ENCODE peak calls at places on chromosomes 13 and 19, in six cellular contexts. One of them, this sample, is unnamed.

GRCh38 chr13:97934590-97934989 is 18.9 kb upstream of the IPO5 start:
- DNase-seq in neuronal stem cell: no peak
- DNase-seq in BE2C: no peak
- DNase-seq in fibroblast of lung: no peak
- DNase-seq in CD8-positive, alpha-beta T cell: no peak
- DNase-seq in ovary: peak; percentile 11
- DNase-seq in this sample: no peak

GRCh38 chr19:36514012-36514612 is 14.0 kb downstream of the ZNF260 start:
- DNase-seq in ovary: no peak
- DNase-seq in neuronal stem cell: no peak
- DNase-seq in CD8-positive, alpha-beta T cell: no peak
- DNase-seq in fibroblast of lung: peak; percentile 10
- DNase-seq in BE2C: no peak
- DNase-seq in this sample: no peak

GRCh38 chr19:12676928-12677327 is 4.8 kb downstream of the DHPS start:
- DNase-seq in neuronal stem cell: no peak
- DNase-seq in BE2C: no peak
- DNase-seq in CD8-positive, alpha-beta T cell: no peak
- DNase-seq in fibroblast of lung: no peak
- DNase-seq in ovary: no peak
- DNase-seq in this sample: no peak

GRCh38 chr19:10915511-10916091 is 12.8 kb downstream of the YIPF2 start:
- DNase-seq in ovary: no peak
- DNase-seq in CD8-positive, alpha-beta T cell: no peak
- DNase-seq in fibroblast of lung: peak; percentile 89
- DNase-seq in BE2C: no peak
- DNase-seq in neuronal stem cell: no peak
- DNase-seq in this sample: no peak

GRCh38 chr13:39036212-39036611 is 1.7 kb downstream of the PROSER1 start:
- DNase-seq in neuronal stem cell: no peak
- DNase-seq in BE2C: no peak
- DNase-seq in fibroblast of lung: peak; percentile 19
- DNase-seq in ovary: no peak
- DNase-seq in CD8-positive, alpha-beta T cell: no peak
- DNase-seq in this sample: no peak

GRCh38 chr13:98445340-98446233 is 131.3 kb downstream of the STK24 start:
- DNase-seq in ovary: peak; percentile 68
- DNase-seq in neuronal stem cell: peak; percentile 54
- DNase-seq in BE2C: peak; percentile 78
- DNase-seq in fibroblast of lung: peak; percentile 52
- DNase-seq in CD8-positive, alpha-beta T cell: peak; percentile 70
- DNase-seq in this sample: peak; percentile 50

GRCh38 chr13:27372896-27373295 is 51.5 kb upstream of the GTF3A start:
- DNase-seq in fibroblast of lung: no peak
- DNase-seq in BE2C: peak; percentile 39
- DNase-seq in ovary: no peak
- DNase-seq in CD8-positive, alpha-beta T cell: no peak
- DNase-seq in neuronal stem cell: no peak
- DNase-seq in this sample: peak; percentile 86

GRCh38 chr13:41785402-41786142 is 175.3 kb downstream of the VWA8 start:
- DNase-seq in neuronal stem cell: no peak
- DNase-seq in ovary: no peak
- DNase-seq in fibroblast of lung: no peak
- DNase-seq in CD8-positive, alpha-beta T cell: no peak
- DNase-seq in BE2C: no peak
- DNase-seq in this sample: no peak

GRCh38 chr13:43391021-43391420 is 367.6 kb downstream of the DNAJC15 start:
- DNase-seq in ovary: no peak
- DNase-seq in CD8-positive, alpha-beta T cell: no peak
- DNase-seq in neuronal stem cell: no peak
- DNase-seq in BE2C: no peak
- DNase-seq in fibroblast of lung: no peak
- DNase-seq in this sample: no peak

GRCh38 chr13:90641884-90642283 is 705.6 kb upstream of the MIR17HG start:
- DNase-seq in fibroblast of lung: no peak
- DNase-seq in neuronal stem cell: no peak
- DNase-seq in CD8-positive, alpha-beta T cell: no peak
- DNase-seq in BE2C: no peak
- DNase-seq in ovary: no peak
- DNase-seq in this sample: no peak

GRCh38 chr13:92097337-92097903 is 699.0 kb downstream of the GPC5 start:
- DNase-seq in ovary: no peak
- DNase-seq in neuronal stem cell: no peak
- DNase-seq in BE2C: no peak
- DNase-seq in fibroblast of lung: peak; percentile 18
- DNase-seq in CD8-positive, alpha-beta T cell: no peak
- DNase-seq in this sample: no peak

GRCh38 chr13:29964181-29964845 is 113.9 kb upstream of the UBL3 start:
- DNase-seq in fibroblast of lung: no peak
- DNase-seq in BE2C: no peak
- DNase-seq in CD8-positive, alpha-beta T cell: no peak
- DNase-seq in ovary: no peak
- DNase-seq in neuronal stem cell: no peak
- DNase-seq in this sample: no peak

GRCh38 chr13:93758575-93758974 is 532.0 kb downstream of the GPC6 start:
- DNase-seq in fibroblast of lung: peak; percentile 33
- DNase-seq in CD8-positive, alpha-beta T cell: no peak
- DNase-seq in ovary: no peak
- DNase-seq in BE2C: no peak
- DNase-seq in neuronal stem cell: no peak
- DNase-seq in this sample: no peak

GRCh38 chr13:80359459-80360297 is 18.8 kb upstream of the SPRY2 start:
- DNase-seq in ovary: no peak
- DNase-seq in BE2C: no peak
- DNase-seq in fibroblast of lung: peak; percentile 73
- DNase-seq in CD8-positive, alpha-beta T cell: no peak
- DNase-seq in neuronal stem cell: peak; percentile 95
- DNase-seq in this sample: no peak

GRCh38 chr13:45989607-45990006 is 62.9 kb downstream of the ZC3H13 start:
- DNase-seq in fibroblast of lung: peak; percentile 91
- DNase-seq in ovary: no peak
- DNase-seq in CD8-positive, alpha-beta T cell: no peak
- DNase-seq in neuronal stem cell: no peak
- DNase-seq in BE2C: no peak
- DNase-seq in this sample: no peak

GRCh38 chr13:107144432-107144831 is 576.5 kb upstream of the ARGLU1 start:
- DNase-seq in ovary: no peak
- DNase-seq in neuronal stem cell: no peak
- DNase-seq in BE2C: no peak
- DNase-seq in CD8-positive, alpha-beta T cell: no peak
- DNase-seq in fibroblast of lung: peak; percentile 55
- DNase-seq in this sample: no peak

GRCh38 chr13:62320129-62320724 is 904.6 kb upstream of the PCDH20 start:
- DNase-seq in neuronal stem cell: peak; percentile 35
- DNase-seq in BE2C: peak; percentile 20
- DNase-seq in CD8-positive, alpha-beta T cell: no peak
- DNase-seq in ovary: no peak
- DNase-seq in fibroblast of lung: peak; percentile 85
- DNase-seq in this sample: no peak

GRCh38 chr19:39144487-39145071 is 19.0 kb downstream of the PAK4 start:
- DNase-seq in neuronal stem cell: no peak
- DNase-seq in CD8-positive, alpha-beta T cell: no peak
- DNase-seq in BE2C: peak; percentile 63
- DNase-seq in ovary: no peak
- DNase-seq in fibroblast of lung: peak; percentile 42
- DNase-seq in this sample: peak; percentile 30
- H3K4me3 ChIP-seq in neuronal stem cell: peak overlapping the region; percentile 15
- H3K4me3 ChIP-seq in CD8-positive, alpha-beta T cell: no peak overlapping the region
- H3K4me3 ChIP-seq in BE2C: no peak overlapping the region
- H3K4me3 ChIP-seq in ovary: no peak overlapping the region
- H3K4me3 ChIP-seq in fibroblast of lung: no peak overlapping the region
- H3K4me3 ChIP-seq in this sample: no peak overlapping the region

GRCh38 chr19:2699413-2700142 is 2.9 kb downstream of the GNG7 start:
- DNase-seq in CD8-positive, alpha-beta T cell: no peak
- DNase-seq in fibroblast of lung: no peak
- DNase-seq in ovary: no peak
- DNase-seq in BE2C: no peak
- DNase-seq in neuronal stem cell: no peak
- DNase-seq in this sample: no peak

GRCh38 chr19:2703077-2703437 is 563 bp upstream of the GNG7 start:
- DNase-seq in fibroblast of lung: no peak
- DNase-seq in ovary: no peak
- DNase-seq in CD8-positive, alpha-beta T cell: no peak
- DNase-seq in neuronal stem cell: no peak
- DNase-seq in BE2C: no peak
- DNase-seq in this sample: no peak

GRCh38 chr19:2702170-2703076 is at the start of gene GNG7:
- DNase-seq in fibroblast of lung: peak; percentile 79
- DNase-seq in neuronal stem cell: peak; percentile 92
- DNase-seq in ovary: peak; percentile 94
- DNase-seq in BE2C: peak; percentile 98
- DNase-seq in CD8-positive, alpha-beta T cell: peak; percentile 93
- DNase-seq in this sample: peak; percentile 96

GRCh38 chr19:2700660-2701360 is 1.7 kb downstream of the GNG7 start:
- DNase-seq in fibroblast of lung: no peak
- DNase-seq in neuronal stem cell: no peak
- DNase-seq in CD8-positive, alpha-beta T cell: no peak
- DNase-seq in ovary: no peak
- DNase-seq in BE2C: no peak
- DNase-seq in this sample: no peak

DNA sequence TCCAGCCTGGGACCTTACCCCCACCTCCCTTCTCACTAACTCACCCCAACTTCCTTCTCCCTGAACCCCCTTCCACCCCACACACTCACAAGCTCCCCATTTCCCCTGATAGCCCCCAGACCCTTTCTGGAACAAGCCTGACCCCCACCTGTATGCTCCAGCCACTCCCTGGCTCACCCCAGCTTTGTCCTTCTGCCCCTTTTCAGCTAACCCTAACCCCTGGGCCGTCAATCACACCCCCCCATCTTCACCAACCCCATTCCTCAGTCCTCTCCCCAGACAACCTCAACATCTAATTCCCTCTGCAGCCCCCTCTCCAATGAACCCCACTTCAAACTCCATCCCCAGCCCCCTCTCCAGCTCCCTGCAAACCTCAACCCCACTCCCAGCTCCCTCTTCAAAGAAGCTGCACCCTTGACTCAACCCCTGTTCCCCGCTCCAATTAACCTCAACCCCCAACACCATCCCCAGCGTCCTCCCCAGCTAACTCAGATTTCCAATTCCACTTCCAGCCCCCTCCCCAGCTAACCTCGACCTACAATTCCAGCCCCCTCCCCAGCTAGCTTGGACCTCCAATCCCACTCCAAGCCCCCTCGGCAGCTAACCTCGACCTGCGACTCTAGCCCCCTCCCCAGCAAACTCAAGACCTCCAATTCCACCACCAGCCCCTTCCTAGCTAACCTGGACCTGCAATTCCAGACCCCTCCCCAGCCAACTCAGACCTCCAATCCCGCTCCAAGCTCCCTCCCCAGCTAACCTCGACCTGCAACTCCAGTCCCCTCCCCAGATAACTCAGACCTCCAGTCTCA is 929 bp downstream of the GNG7 start:
- DNase-seq in ovary: no peak
- DNase-seq in BE2C: no peak
- DNase-seq in fibroblast of lung: no peak
- DNase-seq in neuronal stem cell: no peak
- DNase-seq in CD8-positive, alpha-beta T cell: no peak
- DNase-seq in this sample: no peak
- H3K4me1 ChIP-seq in ovary: peaks cover 8% of the 10 kb centered on the region
- H3K4me1 ChIP-seq in BE2C: no peaks in the 10 kb centered on the region
- H3K4me1 ChIP-seq in fibroblast of lung: no peaks in the 10 kb centered on the region
- H3K4me1 ChIP-seq in neuronal stem cell: peaks cover 8% of the 10 kb centered on the region
- H3K4me1 ChIP-seq in CD8-positive, alpha-beta T cell: peaks cover 26% of the 10 kb centered on the region
- H3K4me1 ChIP-seq in this sample: no peaks in the 10 kb centered on the region

DNA sequence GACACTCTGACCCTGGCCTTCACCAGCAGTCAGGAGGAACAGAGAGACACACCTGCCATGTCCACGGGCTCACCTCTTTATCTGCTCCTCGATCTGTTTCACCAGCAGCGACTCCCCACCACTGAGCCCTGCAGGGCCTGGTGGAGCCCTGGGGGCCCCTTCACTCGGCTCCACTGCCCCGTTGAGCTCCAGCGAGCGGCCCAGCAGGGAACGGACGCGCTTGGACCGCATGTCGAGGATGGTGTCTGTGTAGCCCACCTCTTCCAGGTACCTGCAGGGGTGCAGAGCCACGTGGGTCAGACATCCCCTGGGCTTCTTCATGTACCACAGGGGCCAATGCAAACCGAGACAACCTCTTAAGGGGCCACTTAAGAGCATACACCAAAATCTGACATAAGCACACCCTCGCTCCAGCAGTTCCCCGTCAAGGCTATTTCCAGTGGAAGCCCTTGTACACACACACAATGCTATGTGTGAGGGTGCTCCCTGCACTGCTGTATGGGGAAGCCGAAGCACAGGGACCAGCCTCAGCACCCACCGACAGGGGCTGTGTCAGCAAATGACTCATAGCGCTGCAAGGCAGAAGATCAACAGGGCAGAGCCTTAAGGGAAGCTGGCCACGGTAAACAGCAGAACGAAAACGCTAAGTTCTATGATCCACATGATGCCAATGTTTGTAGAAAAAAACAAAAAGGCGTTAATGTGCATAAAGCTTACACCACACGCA is 12.7 kb upstream of the FKRP start:
- DNase-seq in ovary: no peak
- DNase-seq in fibroblast of lung: peak; percentile 60
- DNase-seq in CD8-positive, alpha-beta T cell: no peak
- DNase-seq in neuronal stem cell: no peak
- DNase-seq in BE2C: peak; percentile 7
- DNase-seq in this sample: no peak
- H3K36me3 ChIP-seq in ovary: no peaks in the 10 kb centered on the region
- H3K36me3 ChIP-seq in fibroblast of lung: peaks cover 47% of the 10 kb centered on the region
- H3K36me3 ChIP-seq in CD8-positive, alpha-beta T cell: peaks cover 29% of the 10 kb centered on the region
- H3K36me3 ChIP-seq in neuronal stem cell: peaks cover 95% of the 10 kb centered on the region
- H3K36me3 ChIP-seq in BE2C: peaks cover 82% of the 10 kb centered on the region
- H3K36me3 ChIP-seq in this sample: peaks cover 3% of the 10 kb centered on the region

GRCh38 chr13:20544186-20544914 is 18.7 kb upstream of the CRYL1 start:
- DNase-seq in CD8-positive, alpha-beta T cell: no peak
- DNase-seq in ovary: no peak
- DNase-seq in fibroblast of lung: no peak
- DNase-seq in BE2C: no peak
- DNase-seq in neuronal stem cell: no peak
- DNase-seq in this sample: no peak
- H3K4me3 ChIP-seq in CD8-positive, alpha-beta T cell: no peak overlapping the region
- H3K4me3 ChIP-seq in ovary: no peak overlapping the region
- H3K4me3 ChIP-seq in fibroblast of lung: no peak overlapping the region
- H3K4me3 ChIP-seq in BE2C: no peak overlapping the region
- H3K4me3 ChIP-seq in neuronal stem cell: no peak overlapping the region
- H3K4me3 ChIP-seq in this sample: no peak overlapping the region

DNA sequence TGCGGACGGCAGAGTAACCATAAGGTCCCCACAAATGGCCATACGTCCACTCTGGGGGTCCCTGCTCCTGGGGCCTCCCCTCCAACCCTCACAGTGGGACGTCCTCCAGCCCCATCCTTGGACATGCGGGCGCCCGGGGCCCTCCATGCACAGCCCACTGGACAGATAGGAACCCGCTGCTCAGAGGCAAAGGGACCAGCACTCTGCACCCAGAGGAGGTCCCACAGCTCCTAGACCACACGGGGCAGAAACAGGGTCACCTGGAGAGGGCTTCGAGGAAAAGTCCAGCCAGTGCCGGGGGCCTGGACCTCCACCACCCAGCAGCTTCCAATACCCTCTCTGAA is 11.1 kb downstream of the REXO1 start:
- DNase-seq in fibroblast of lung: no peak
- DNase-seq in neuronal stem cell: no peak
- DNase-seq in BE2C: no peak
- DNase-seq in CD8-positive, alpha-beta T cell: no peak
- DNase-seq in ovary: no peak
- DNase-seq in this sample: no peak
- H3K4me1 ChIP-seq in fibroblast of lung: peaks cover 15% of the 10 kb centered on the region
- H3K4me1 ChIP-seq in neuronal stem cell: peaks cover 13% of the 10 kb centered on the region
- H3K4me1 ChIP-seq in BE2C: peaks cover 9% of the 10 kb centered on the region
- H3K4me1 ChIP-seq in CD8-positive, alpha-beta T cell: peaks cover 17% of the 10 kb centered on the region
- H3K4me1 ChIP-seq in ovary: peaks cover 27% of the 10 kb centered on the region
- H3K4me1 ChIP-seq in this sample: no peaks in the 10 kb centered on the region

GRCh38 chr19:35005256-35005977 is 5.3 kb downstream of the GRAMD1A start:
- DNase-seq in CD8-positive, alpha-beta T cell: no peak
- DNase-seq in BE2C: no peak
- DNase-seq in neuronal stem cell: no peak
- DNase-seq in ovary: no peak
- DNase-seq in fibroblast of lung: no peak
- DNase-seq in this sample: no peak
- H3K36me3 ChIP-seq in CD8-positive, alpha-beta T cell: peaks cover 30% of the 10 kb centered on the region
- H3K36me3 ChIP-seq in BE2C: peaks cover 25% of the 10 kb centered on the region
- H3K36me3 ChIP-seq in neuronal stem cell: peaks cover 69% of the 10 kb centered on the region
- H3K36me3 ChIP-seq in ovary: no peaks in the 10 kb centered on the region
- H3K36me3 ChIP-seq in fibroblast of lung: peaks cover 10% of the 10 kb centered on the region
- H3K36me3 ChIP-seq in this sample: peaks cover 12% of the 10 kb centered on the region